ENCODE peak calls at places on chromosome 6, in seven cellular contexts. S is GM12865, M is esophagus squamous epithelium, W is fibroblast of mammary gland, R is ovary, H is endodermal cell, Y is PC-3. X is an unnamed sample.

GRCh38 chr6:158284340-158285210 is 27.7 kb upstream of the TULP4 start:
- DNase-seq in S (no peak), M (no peak), W (peak; percentile 62), R (peak; percentile 29), H (peak; percentile 66), Y (no peak), X (no peak)

GRCh38 chr6:71291991-71292390 is 3.4 kb downstream of the OGFRL1 start:
- DNase-seq in S (no peak), M (no peak), W (no peak), R (no peak), H (no peak), Y (no peak), X (no peak)

GRCh38 chr6:164721460-164721859 is 587.9 kb downstream of the C6orf118 start:
- DNase-seq in S (no peak), M (no peak), W (no peak), R (no peak), H (no peak), Y (no peak), X (no peak)

GRCh38 chr6:132614554-132614953 is 9.5 kb downstream of the TAAR2 start:
- DNase-seq in S (peak; percentile 10), M (no peak), W (no peak), R (no peak), H (no peak), Y (peak; percentile 87), X (no peak)

GRCh38 chr6:21447987-21448386 is 145.6 kb upstream of the SOX4 start:
- DNase-seq in S (no peak), M (no peak), W (no peak), R (no peak), H (no peak), Y (no peak), X (no peak)

GRCh38 chr6:71544028-71544427 is 255.4 kb downstream of the OGFRL1 start:
- DNase-seq in S (no peak), M (no peak), W (no peak), R (no peak), H (no peak), Y (no peak), X (no peak)

GRCh38 chr6:52213127-52213526 is 27.0 kb downstream of the IL17A start:
- DNase-seq in S (peak; percentile 53), M (no peak), W (no peak), R (no peak), H (no peak), Y (no peak), X (no peak)

GRCh38 chr6:3610896-3611295 is 140.6 kb downstream of the PXDC1 start:
- DNase-seq in S (no peak), M (no peak), W (no peak), R (no peak), H (no peak), Y (no peak), X (no peak)

GRCh38 chr6:14934844-14935243 is 311.0 kb upstream of the JARID2 start:
- DNase-seq in S (no peak), M (no peak), W (no peak), R (no peak), H (no peak), Y (no peak), X (no peak)

GRCh38 chr6:162343902-162344226 is 383.7 kb downstream of the PRKN start:
- DNase-seq in S (no peak), M (no peak), W (peak; percentile 88), R (no peak), H (no peak), Y (no peak), X (no peak)

GRCh38 chr6:126039284-126039683 is 52.9 kb downstream of the TRMT11 start:
- DNase-seq in S (no peak), M (no peak), W (peak; percentile 50), R (no peak), H (no peak), Y (peak; percentile 60), X (no peak)

GRCh38 chr6:35202066-35202546 is 11.7 kb upstream of the SCUBE3 start:
- DNase-seq in S (no peak), M (no peak), W (no peak), R (no peak), H (no peak), Y (peak; percentile 29), X (no peak)

GRCh38 chr6:156828280-156828703 is 51.1 kb downstream of the ARID1B start:
- DNase-seq in S (peak; percentile 77), M (no peak), W (peak; percentile 97), R (no peak), H (no peak), Y (peak; percentile 83), X (no peak)

GRCh38 chr6:5071216-5071615 is 13.9 kb upstream of the PPP1R3G start:
- DNase-seq in S (no peak), M (no peak), W (no peak), R (no peak), H (no peak), Y (no peak), X (no peak)

GRCh38 chr6:7615611-7616383 is 25.8 kb downstream of the SNRNP48 start:
- DNase-seq in S (peak; percentile 67), M (no peak), W (peak; percentile 71), R (no peak), H (peak; percentile 80), Y (peak; percentile 87), X (peak; percentile 67)

GRCh38 chr6:169244684-169245383 is 8.8 kb downstream of the THBS2 start:
- DNase-seq in S (no peak), M (no peak), W (no peak), R (peak; percentile 9), H (no peak), Y (no peak), X (no peak)

GRCh38 chr6:157456524-157456829 is 75.5 kb downstream of the ZDHHC14 start:
- DNase-seq in S (peak; percentile 77), M (no peak), W (no peak), R (no peak), H (no peak), Y (no peak), X (no peak)

GRCh38 chr6:14959324-14959885 is 286.5 kb upstream of the JARID2 start:
- DNase-seq in S (no peak), M (no peak), W (no peak), R (no peak), H (no peak), Y (no peak), X (no peak)

GRCh38 chr6:22467645-22468044 is 101.7 kb upstream of the HDGFL1 start:
- DNase-seq in S (no peak), M (no peak), W (no peak), R (no peak), H (no peak), Y (no peak), X (no peak)

GRCh38 chr6:31178143-31179041 is 7.9 kb upstream of the POU5F1 start:
- DNase-seq in S (peak; percentile 64), M (no peak), W (no peak), R (no peak), H (peak; percentile 34), Y (no peak), X (no peak)

GRCh38 chr6:31180500-31180899 is 10.0 kb upstream of the POU5F1 start:
- DNase-seq in S (no peak), M (no peak), W (peak; percentile 81), R (peak; percentile 82), H (peak; percentile 75), Y (no peak), X (no peak)

GRCh38 chr6:31179042-31179386 is 8.5 kb upstream of the POU5F1 start:
- DNase-seq in S (no peak), M (no peak), W (no peak), R (no peak), H (no peak), Y (no peak), X (no peak)

GRCh38 chr6:31175961-31176360 is 5.5 kb upstream of the POU5F1 start:
- DNase-seq in S (no peak), M (no peak), W (peak; percentile 68), R (no peak), H (peak; percentile 42), Y (no peak), X (no peak)

GRCh38 chr6:31179896-31180295 is 9.4 kb upstream of the POU5F1 start:
- DNase-seq in S (no peak), M (no peak), W (no peak), R (no peak), H (no peak), Y (no peak), X (no peak)
- H3K4me3 ChIP-seq in S (no peak overlapping the region), M (no peak overlapping the region), W (peak overlapping the region; percentile 40), R (no peak overlapping the region), H (no peak overlapping the region), Y (no peak overlapping the region), X (no peak overlapping the region)

GRCh38 chr6:44456070-44456965 is 68.8 kb downstream of the CDC5L start:
- DNase-seq in S (peak; percentile 66), M (no peak), W (peak; percentile 79), R (peak; percentile 62), H (peak; percentile 72), Y (peak; percentile 73), X (peak; percentile 69)
- H3K4me3 ChIP-seq in S (no peak overlapping the region), M (no peak overlapping the region), W (peak overlapping the region; percentile 34), R (no peak overlapping the region), H (no peak overlapping the region), Y (peak overlapping the region; percentile 61), X (no peak overlapping the region)

GRCh38 chr6:100281471-100281878 is 183.2 kb downstream of the SIM1 start:
- DNase-seq in S (no peak), M (no peak), W (no peak), R (no peak), H (peak; percentile 85), Y (no peak), X (no peak)
- H3K4me3 ChIP-seq in S (no peak overlapping the region), M (no peak overlapping the region), W (no peak overlapping the region), R (no peak overlapping the region), H (peak overlapping the region; percentile 61), Y (no peak overlapping the region), X (no peak overlapping the region)

GRCh38 chr6:111601875-111602274 is 3.8 kb downstream of the TRAF3IP2 start:
- DNase-seq in S (no peak), M (no peak), W (peak; percentile 94), R (no peak), H (no peak), Y (no peak), X (no peak)
- H3K4me3 ChIP-seq in S (no peak overlapping the region), M (no peak overlapping the region), W (no peak overlapping the region), R (no peak overlapping the region), H (no peak overlapping the region), Y (no peak overlapping the region), X (no peak overlapping the region)